ENCODE peak calls at places on chromosomes 3 and 15, in five cellular contexts. One of them, this sample, is unnamed.

GRCh38 chr15:37794947-37795346 is 139.5 kb upstream of the TMCO5A start:
- DNase-seq in K562: no peak
- DNase-seq in SK-N-SH: peak
- DNase-seq in HepG2: no peak
- DNase-seq in GM12878: no peak
- DNase-seq in this sample: no peak

GRCh38 chr3:62131620-62132019 is 241.7 kb downstream of the FEZF2 start:
- DNase-seq in HepG2: no peak
- DNase-seq in GM12878: no peak
- DNase-seq in SK-N-SH: peak
- DNase-seq in K562: no peak
- DNase-seq in this sample: no peak

GRCh38 chr3:195450731-195451229 is 8.0 kb upstream of the ACAP2 start:
- DNase-seq in GM12878: no peak
- DNase-seq in SK-N-SH: no peak
- DNase-seq in K562: no peak
- DNase-seq in HepG2: no peak
- DNase-seq in this sample: no peak

GRCh38 chr3:86175051-86175536 is 815.9 kb downstream of the VGLL3 start:
- DNase-seq in HepG2: no peak
- DNase-seq in SK-N-SH: no peak
- DNase-seq in GM12878: no peak
- DNase-seq in K562: no peak
- DNase-seq in this sample: no peak

GRCh38 chr3:187739125-187739560 is 6.1 kb downstream of the BCL6 start:
- DNase-seq in HepG2: no peak
- DNase-seq in GM12878: no peak
- DNase-seq in K562: no peak
- DNase-seq in SK-N-SH: no peak
- DNase-seq in this sample: no peak

GRCh38 chr3:9129366-9129765 is 120.1 kb downstream of the SRGAP3 start:
- DNase-seq in SK-N-SH: no peak
- DNase-seq in HepG2: no peak
- DNase-seq in GM12878: no peak
- DNase-seq in K562: no peak
- DNase-seq in this sample: no peak

GRCh38 chr15:51731549-51732267 is 5.7 kb downstream of the LYSMD2 start:
- DNase-seq in K562: peak
- DNase-seq in SK-N-SH: no peak
- DNase-seq in HepG2: no peak
- DNase-seq in GM12878: peak
- DNase-seq in this sample: no peak

GRCh38 chr3:23776352-23776891 is 29.3 kb upstream of the UBE2E1 start:
- DNase-seq in SK-N-SH: no peak
- DNase-seq in GM12878: no peak
- DNase-seq in K562: no peak
- DNase-seq in HepG2: no peak
- DNase-seq in this sample: no peak

GRCh38 chr3:116233921-116234320 is 211.4 kb downstream of the LSAMP start:
- DNase-seq in GM12878: no peak
- DNase-seq in SK-N-SH: no peak
- DNase-seq in K562: no peak
- DNase-seq in HepG2: no peak
- DNase-seq in this sample: no peak

GRCh38 chr3:23170306-23170705 is 32.8 kb upstream of the UBE2E2 start:
- DNase-seq in SK-N-SH: no peak
- DNase-seq in GM12878: no peak
- DNase-seq in K562: no peak
- DNase-seq in HepG2: no peak
- DNase-seq in this sample: no peak

GRCh38 chr15:91694131-91694828 is 159.2 kb upstream of the SLCO3A1 start:
- DNase-seq in HepG2: no peak
- DNase-seq in SK-N-SH: peak
- DNase-seq in K562: no peak
- DNase-seq in GM12878: no peak
- DNase-seq in this sample: no peak

GRCh38 chr3:41580274-41580959 is 381.1 kb downstream of the CTNNB1 start:
- DNase-seq in HepG2: no peak
- DNase-seq in SK-N-SH: peak
- DNase-seq in GM12878: no peak
- DNase-seq in K562: no peak
- DNase-seq in this sample: no peak

GRCh38 chr3:50534721-50535330 is 31.4 kb upstream of the CACNA2D2 start:
- DNase-seq in SK-N-SH: no peak
- DNase-seq in K562: no peak
- DNase-seq in GM12878: no peak
- DNase-seq in HepG2: no peak
- DNase-seq in this sample: no peak

GRCh38 chr15:85380217-85380859 is at the start of gene AKAP13:
- DNase-seq in SK-N-SH: peak
- DNase-seq in K562: peak
- DNase-seq in HepG2: peak
- DNase-seq in GM12878: peak
- DNase-seq in this sample: peak

GRCh38 chr3:53195602-53196574 is 34.9 kb downstream of the PRKCD start:
- DNase-seq in SK-N-SH: peak
- DNase-seq in K562: peak
- DNase-seq in GM12878: no peak
- DNase-seq in HepG2: no peak
- DNase-seq in this sample: peak

GRCh38 chr15:25246641-25247417 is 192.0 kb downstream of the UBE3A start:
- DNase-seq in GM12878: no peak
- DNase-seq in HepG2: no peak
- DNase-seq in K562: no peak
- DNase-seq in SK-N-SH: no peak
- DNase-seq in this sample: no peak

GRCh38 chr3:120708408-120708807 is 26.4 kb upstream of the HGD start:
- DNase-seq in GM12878: no peak
- DNase-seq in K562: no peak
- DNase-seq in HepG2: no peak
- DNase-seq in SK-N-SH: no peak
- DNase-seq in this sample: no peak

GRCh38 chr3:196868297-196868661 is 559 bp downstream of the SENP5 start:
- DNase-seq in K562: peak
- DNase-seq in GM12878: no peak
- DNase-seq in HepG2: peak
- DNase-seq in SK-N-SH: peak
- DNase-seq in this sample: no peak

GRCh38 chr3:139937674-139938279 is 2.8 kb downstream of the CLSTN2 start:
- DNase-seq in HepG2: no peak
- DNase-seq in K562: peak
- DNase-seq in SK-N-SH: peak
- DNase-seq in GM12878: no peak
- DNase-seq in this sample: peak

GRCh38 chr3:131338948-131339640 is 42.5 kb upstream of the NUDT16 start:
- DNase-seq in K562: no peak
- DNase-seq in SK-N-SH: no peak
- DNase-seq in GM12878: no peak
- DNase-seq in HepG2: no peak
- DNase-seq in this sample: no peak

GRCh38 chr3:173957646-173958045 is 560.1 kb downstream of the NLGN1 start:
- DNase-seq in HepG2: no peak
- DNase-seq in GM12878: no peak
- DNase-seq in SK-N-SH: no peak
- DNase-seq in K562: no peak
- DNase-seq in this sample: no peak

GRCh38 chr3:161014997-161015749 is 90.0 kb downstream of the B3GALNT1 start:
- DNase-seq in HepG2: no peak
- DNase-seq in SK-N-SH: no peak
- DNase-seq in K562: no peak
- DNase-seq in GM12878: peak
- DNase-seq in this sample: no peak

GRCh38 chr3:47434849-47435248 is 40.9 kb downstream of the SCAP start:
- DNase-seq in HepG2: no peak
- DNase-seq in K562: no peak
- DNase-seq in SK-N-SH: no peak
- DNase-seq in GM12878: no peak
- DNase-seq in this sample: no peak

GRCh38 chr15:91426412-91426811 is 326.4 kb downstream of the SV2B start:
- DNase-seq in K562: no peak
- DNase-seq in GM12878: no peak
- DNase-seq in HepG2: no peak
- DNase-seq in SK-N-SH: no peak
- DNase-seq in this sample: no peak

GRCh38 chr3:160919942-160920341 is 163.9 kb downstream of the PPM1L start:
- DNase-seq in K562: no peak
- DNase-seq in GM12878: no peak
- DNase-seq in HepG2: no peak
- DNase-seq in SK-N-SH: no peak
- DNase-seq in this sample: no peak

GRCh38 chr3:47440131-47440530 is 35.6 kb downstream of the SCAP start:
- DNase-seq in HepG2: peak
- DNase-seq in K562: peak
- DNase-seq in SK-N-SH: no peak
- DNase-seq in GM12878: no peak
- DNase-seq in this sample: no peak

GRCh38 chr3:1048558-1048957 is 44.3 kb upstream of the CNTN6 start:
- DNase-seq in GM12878: no peak
- DNase-seq in SK-N-SH: no peak
- DNase-seq in HepG2: no peak
- DNase-seq in K562: no peak
- DNase-seq in this sample: no peak

GRCh38 chr3:183306798-183307671 is 54.0 kb downstream of the B3GNT5 start:
- DNase-seq in GM12878: peak
- DNase-seq in K562: peak
- DNase-seq in SK-N-SH: no peak
- DNase-seq in HepG2: no peak
- DNase-seq in this sample: peak

GRCh38 chr15:38687340-38687739 is 122.7 kb upstream of the RASGRP1 start:
- DNase-seq in SK-N-SH: no peak
- DNase-seq in K562: no peak
- DNase-seq in HepG2: no peak
- DNase-seq in GM12878: no peak
- DNase-seq in this sample: no peak

GRCh38 chr15:48823237-48823636 is 12.4 kb upstream of the CEP152 start:
- DNase-seq in K562: no peak
- DNase-seq in HepG2: no peak
- DNase-seq in GM12878: no peak
- DNase-seq in SK-N-SH: no peak
- DNase-seq in this sample: no peak

GRCh38 chr3:159765025-159765859 is 223.4 kb upstream of the IL12A start:
- DNase-seq in SK-N-SH: peak
- DNase-seq in K562: no peak
- DNase-seq in GM12878: no peak
- DNase-seq in HepG2: no peak
- DNase-seq in this sample: peak

GRCh38 chr3:42050126-42050525 is 41.0 kb upstream of the TRAK1 start:
- DNase-seq in GM12878: no peak
- DNase-seq in SK-N-SH: no peak
- DNase-seq in K562: no peak
- DNase-seq in HepG2: no peak
- DNase-seq in this sample: no peak

GRCh38 chr3:53079147-53079546 is 33.3 kb upstream of the SFMBT1 start:
- DNase-seq in GM12878: no peak
- DNase-seq in HepG2: no peak
- DNase-seq in SK-N-SH: no peak
- DNase-seq in K562: no peak
- DNase-seq in this sample: no peak

GRCh38 chr3:50652709-50653108 is 22.0 kb upstream of the DOCK3 start:
- DNase-seq in HepG2: peak
- DNase-seq in GM12878: peak
- DNase-seq in K562: peak
- DNase-seq in SK-N-SH: peak
- DNase-seq in this sample: peak

GRCh38 chr3:41674449-41674848 is 287.5 kb downstream of the ULK4 start:
- DNase-seq in K562: no peak
- DNase-seq in GM12878: no peak
- DNase-seq in SK-N-SH: no peak
- DNase-seq in HepG2: no peak
- DNase-seq in this sample: no peak

GRCh38 chr3:107143206-107143605 is 234.0 kb upstream of the CCDC54 start:
- DNase-seq in SK-N-SH: no peak
- DNase-seq in GM12878: no peak
- DNase-seq in HepG2: no peak
- DNase-seq in K562: no peak
- DNase-seq in this sample: no peak

GRCh38 chr3:185152433-185153169 is at the start of gene C3orf70:
- DNase-seq in K562: peak
- DNase-seq in HepG2: no peak
- DNase-seq in SK-N-SH: peak
- DNase-seq in GM12878: no peak
- DNase-seq in this sample: peak

GRCh38 chr3:192186508-192186907 is 540.8 kb downstream of the FGF12 start:
- DNase-seq in HepG2: no peak
- DNase-seq in GM12878: no peak
- DNase-seq in K562: no peak
- DNase-seq in SK-N-SH: no peak
- DNase-seq in this sample: no peak

GRCh38 chr3:10351013-10351735 is 30.3 kb upstream of the SEC13 start:
- DNase-seq in SK-N-SH: peak
- DNase-seq in K562: peak
- DNase-seq in HepG2: no peak
- DNase-seq in GM12878: no peak
- DNase-seq in this sample: peak

GRCh38 chr3:10352146-10352911 is 31.4 kb upstream of the SEC13 start:
- DNase-seq in GM12878: no peak
- DNase-seq in SK-N-SH: no peak
- DNase-seq in HepG2: no peak
- DNase-seq in K562: no peak
- DNase-seq in this sample: peak

GRCh38 chr3:10353661-10354372 is 32.9 kb upstream of the SEC13 start:
- DNase-seq in GM12878: no peak
- DNase-seq in SK-N-SH: peak
- DNase-seq in K562: no peak
- DNase-seq in HepG2: no peak
- DNase-seq in this sample: no peak

GRCh38 chr3:10354373-10355015 is 33.6 kb upstream of the SEC13 start:
- DNase-seq in GM12878: no peak
- DNase-seq in K562: no peak
- DNase-seq in HepG2: no peak
- DNase-seq in SK-N-SH: peak
- DNase-seq in this sample: no peak

GRCh38 chr3:10353160-10353559 is 32.2 kb upstream of the SEC13 start:
- DNase-seq in K562: no peak
- DNase-seq in SK-N-SH: no peak
- DNase-seq in HepG2: no peak
- DNase-seq in GM12878: no peak
- DNase-seq in this sample: no peak
- H3K27ac ChIP-seq in K562: no peak
- H3K27ac ChIP-seq in SK-N-SH: peak
- H3K27ac ChIP-seq in HepG2: no peak
- H3K27ac ChIP-seq in GM12878: no peak
- H3K27ac ChIP-seq in this sample: no peak

GRCh38 chr3:114792159-114792918 is 354.7 kb downstream of the ZBTB20 start:
- DNase-seq in GM12878: no peak
- DNase-seq in K562: no peak
- DNase-seq in HepG2: no peak
- DNase-seq in SK-N-SH: no peak
- DNase-seq in this sample: no peak
- TF ChIP-seq CHD2 in GM12878: no peak
- TF ChIP-seq CHD2 in K562: no peak
- TF ChIP-seq CHD2 in HepG2: no peak
- TF ChIP-seq CHD2 in SK-N-SH: no peak
- TF ChIP-seq CHD2 in this sample: no peak

GRCh38 chr15:95394186-95395067 is 936.1 kb upstream of the NR2F2 start:
- DNase-seq in K562: no peak
- DNase-seq in GM12878: no peak
- DNase-seq in HepG2: no peak
- DNase-seq in SK-N-SH: no peak
- DNase-seq in this sample: no peak
- H3K27ac ChIP-seq in K562: no peak
- H3K27ac ChIP-seq in GM12878: no peak
- H3K27ac ChIP-seq in HepG2: no peak
- H3K27ac ChIP-seq in SK-N-SH: no peak
- H3K27ac ChIP-seq in this sample: no peak

GRCh38 chr15:44569316-44569715 is 32.4 kb downstream of the EIF3J start:
- DNase-seq in K562: no peak
- DNase-seq in SK-N-SH: no peak
- DNase-seq in HepG2: no peak
- DNase-seq in GM12878: no peak
- DNase-seq in this sample: no peak
- TF ChIP-seq CHD2 in K562: no peak
- TF ChIP-seq CHD2 in SK-N-SH: no peak
- TF ChIP-seq CHD2 in HepG2: no peak
- TF ChIP-seq CHD2 in GM12878: no peak
- TF ChIP-seq CHD2 in this sample: no peak